ENCODE peak calls at places on chromosomes 16 and 17, in eight cellular contexts. Q is left ventricle myocardium superior; Y is left lung; W is Panc1; N is foreskin keratinocyte; X is heart right ventricle; F is SK-N-SH treated with all-trans-retinoic acid at 6 μM for 48 hours; D is effector memory CD8-positive, alpha-beta T cell. U is an unnamed sample.

GRCh38 chr16:74868501-74868900 is 93.9 kb upstream of the FA2H start:
- ATAC-seq in X (peak), F (no peak), Y (peak), N (peak), W (peak), Q (peak), D (peak), U (no peak)

GRCh38 chr17:4766199-4766598 is 5.5 kb upstream of the TM4SF5 start:
- ATAC-seq in Y (peak), W (no peak), F (no peak), Q (peak), X (peak), D (no peak), N (no peak), U (no peak)

GRCh38 chr16:86669937-86670772 is 91.8 kb downstream of the FOXL1 start:
- ATAC-seq in Y (no peak), D (no peak), N (no peak), Q (peak), X (no peak), F (no peak), W (no peak), U (no peak)

GRCh38 chr17:34377078-34377823 is 14.2 kb upstream of the CCL1 start:
- ATAC-seq in W (no peak), F (no peak), Y (no peak), D (no peak), Q (no peak), N (no peak), X (no peak), U (peak)

GRCh38 chr16:78816499-78817441 is 717.3 kb downstream of the WWOX start:
- ATAC-seq in X (peak), D (no peak), Q (peak), N (no peak), W (no peak), F (no peak), Y (peak), U (no peak)

GRCh38 chr17:81703747-81704654 is 834 bp downstream of the MRPL12 start:
- ATAC-seq in W (no peak), Q (peak), F (no peak), D (peak), X (no peak), Y (no peak), N (no peak), U (no peak)

GRCh38 chr16:23967018-23967417 is 131.2 kb downstream of the PRKCB start:
- ATAC-seq in X (no peak), Q (no peak), F (no peak), Y (no peak), N (no peak), W (no peak), D (peak), U (peak)

GRCh38 chr16:10647721-10648296 is 46.9 kb downstream of the TEKT5 start:
- ATAC-seq in W (no peak), F (no peak), D (no peak), N (no peak), Y (peak), X (no peak), Q (no peak), U (no peak)

GRCh38 chr17:9146064-9146463 is 124.8 kb downstream of the NTN1 start:
- ATAC-seq in N (no peak), W (no peak), D (no peak), F (no peak), X (no peak), Y (no peak), Q (no peak), U (no peak)

GRCh38 chr17:80113033-80113484 is 11.7 kb downstream of the GAA start:
- ATAC-seq in D (no peak), Y (no peak), Q (no peak), N (no peak), F (no peak), W (no peak), X (no peak), U (peak)

GRCh38 chr16:1278456-1278855 is 22.6 kb downstream of the TPSD1 start:
- ATAC-seq in W (peak), N (no peak), D (no peak), Y (no peak), F (peak), X (no peak), Q (no peak), U (no peak)

GRCh38 chr16:84940670-84941551 is 70.4 kb downstream of the ZDHHC7 start:
- ATAC-seq in W (no peak), F (peak), N (no peak), X (peak), Y (no peak), Q (peak), D (no peak), U (peak)

GRCh38 chr17:77723909-77724875 is 234.3 kb upstream of the TNRC6C start:
- ATAC-seq in Q (no peak), D (no peak), W (peak), X (no peak), Y (no peak), F (no peak), N (no peak), U (no peak)

GRCh38 chr17:43784068-43784467 is 3.8 kb downstream of the CFAP97D1 start:
- ATAC-seq in N (no peak), Y (no peak), F (peak), D (no peak), W (no peak), Q (no peak), X (no peak), U (no peak)

GRCh38 chr17:42553866-42554249 is 1.1 kb downstream of the HSD17B1 start:
- ATAC-seq in W (peak), N (peak), Q (peak), F (peak), X (peak), D (peak), Y (peak), U (no peak)

GRCh38 chr16:69243479-69243878 is 56.5 kb downstream of the SNTB2 start:
- ATAC-seq in Y (peak), W (no peak), D (no peak), X (no peak), F (peak), N (no peak), Q (no peak), U (no peak)

GRCh38 chr16:2895813-2896212 is 12.8 kb downstream of the FLYWCH2 start:
- ATAC-seq in Q (no peak), W (peak), Y (no peak), D (no peak), F (peak), N (peak), X (no peak), U (no peak)

GRCh38 chr16:85479972-85480726 is 133.0 kb upstream of the GSE1 start:
- ATAC-seq in D (no peak), X (peak), Y (peak), N (peak), Q (peak), F (no peak), W (peak), U (peak)

GRCh38 chr17:882827-883585 is 96.6 kb downstream of the NXN start:
- ATAC-seq in N (peak), D (no peak), F (peak), Y (peak), W (no peak), Q (peak), X (peak), U (no peak)